ENCODE peak calls at places on chromosomes 13 and 19, in seven cellular contexts. R is right cardiac atrium, O is thoracic aorta, Z is heart left ventricle, E is tibial nerve, Q is IMR-90, S is pancreas. M is an unnamed sample. For H3K27me3, the result is how much of the 10 kb centered on the place peaks cover.

GRCh38 chr13:26628706-26629105 is 71.2 kb downstream of the WASF3 start:
- DNase-seq in R (no peak), O (no peak), Z (no peak), E (no peak), Q (peak), S (no peak), M (no peak)

GRCh38 chr13:103351035-103351828 is 285.0 kb upstream of the SLC10A2 start:
- DNase-seq in R (peak), O (no peak), Z (peak), E (no peak), Q (no peak), S (no peak), M (no peak)

GRCh38 chr19:15265849-15266248 is 33.6 kb upstream of the EPHX3 start:
- DNase-seq in R (peak), O (peak), Z (peak), E (peak), Q (peak), S (peak), M (peak)

GRCh38 chr19:1410789-1411188 is 3.4 kb downstream of the DAZAP1 start:
- DNase-seq in R (no peak), O (no peak), Z (peak), E (no peak), Q (no peak), S (no peak), M (no peak)

GRCh38 chr13:107251321-107251720 is 683.4 kb upstream of the ARGLU1 start:
- DNase-seq in R (no peak), O (no peak), Z (no peak), E (no peak), Q (peak), S (no peak), M (no peak)

GRCh38 chr13:31172001-31172400 is 10.3 kb upstream of the HSPH1 start:
- DNase-seq in R (no peak), O (no peak), Z (no peak), E (no peak), Q (peak), S (no peak), M (no peak)

GRCh38 chr13:24243311-24243710 is 66.1 kb upstream of the C1QTNF9 start:
- DNase-seq in R (no peak), O (no peak), Z (no peak), E (no peak), Q (no peak), S (no peak), M (no peak)

GRCh38 chr13:102729560-102730275 is 34.9 kb upstream of the METTL21C start:
- DNase-seq in R (no peak), O (no peak), Z (no peak), E (no peak), Q (peak), S (no peak), M (no peak)

GRCh38 chr13:62360609-62361008 is 945.0 kb upstream of the PCDH20 start:
- DNase-seq in R (no peak), O (no peak), Z (no peak), E (no peak), Q (no peak), S (no peak), M (no peak)

GRCh38 chr13:22014469-22014868 is 343.6 kb downstream of the FGF9 start:
- DNase-seq in R (no peak), O (no peak), Z (no peak), E (no peak), Q (no peak), S (no peak), M (no peak)

GRCh38 chr13:80577285-80577684 is 236.4 kb upstream of the SPRY2 start:
- DNase-seq in R (no peak), O (no peak), Z (no peak), E (no peak), Q (no peak), S (no peak), M (no peak)

GRCh38 chr13:98997738-98998641 is 20.1 kb upstream of the DOCK9 start:
- DNase-seq in R (no peak), O (no peak), Z (no peak), E (no peak), Q (no peak), S (no peak), M (no peak)

GRCh38 chr19:15195987-15196682 is 4.7 kb downstream of the NOTCH3 start:
- DNase-seq in R (no peak), O (no peak), Z (no peak), E (no peak), Q (no peak), S (peak), M (peak)

GRCh38 chr19:49746206-49746958 is 16.7 kb downstream of the TSKS start:
- DNase-seq in R (peak), O (no peak), Z (peak), E (no peak), Q (no peak), S (peak), M (no peak)

GRCh38 chr13:113756441-113757097 is 2.5 kb upstream of the TMEM255B start:
- DNase-seq in R (no peak), O (no peak), Z (no peak), E (no peak), Q (peak), S (no peak), M (no peak)

GRCh38 chr19:21850636-21851255 is 14.8 kb upstream of the ZNF43 start:
- DNase-seq in R (no peak), O (no peak), Z (no peak), E (no peak), Q (no peak), S (no peak), M (no peak)

GRCh38 chr19:10587022-10587838 is at the start of gene AP1M2:
- DNase-seq in R (no peak), O (no peak), Z (no peak), E (no peak), Q (no peak), S (peak), M (no peak)

DNA sequence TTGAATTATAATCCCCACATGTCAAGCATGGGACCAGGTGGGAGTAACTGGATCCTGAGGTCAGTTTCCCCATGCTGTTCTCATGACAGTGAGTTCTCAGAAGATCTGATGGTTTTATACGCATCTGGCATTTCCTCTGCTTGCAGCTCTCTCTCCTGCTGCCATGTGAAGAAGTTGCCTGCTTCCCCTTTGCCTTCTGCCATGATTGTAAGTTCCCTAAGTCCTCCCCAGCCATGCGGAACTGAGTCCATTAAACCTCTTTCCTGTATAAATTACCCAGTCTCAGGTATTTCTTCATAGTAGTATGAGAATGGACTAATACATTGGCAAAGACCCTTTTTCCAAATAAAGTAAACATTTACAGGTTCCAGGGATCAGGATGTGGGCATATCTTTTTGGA is 96.8 kb downstream of the TSHZ3 start:
- DNase-seq in R (no peak), O (no peak), Z (no peak), E (no peak), Q (no peak), S (no peak), M (no peak)
- H3K27me3 ChIP-seq in R (under half), O (under half), Z (under half), E (under half), Q (under half), S (under half), M (under half)

DNA sequence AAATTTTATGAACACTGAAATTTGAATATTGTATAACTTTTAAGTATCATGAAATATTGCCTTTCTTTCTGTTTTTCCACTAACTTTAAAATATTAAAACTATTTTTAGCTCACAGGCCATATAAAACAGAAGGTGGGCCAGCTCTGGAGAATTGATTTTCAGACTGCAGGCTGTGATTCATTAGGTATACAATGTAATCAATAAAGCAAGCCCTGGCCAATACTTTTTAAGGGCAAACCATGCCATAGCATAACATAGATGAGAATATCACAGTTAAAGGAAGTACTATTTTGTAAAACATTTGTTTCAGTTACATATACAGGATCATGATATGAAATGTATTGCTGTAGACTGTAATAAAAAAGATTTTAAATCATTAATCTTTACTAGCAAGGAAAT is 197.6 kb downstream of the MAB21L1 start:
- DNase-seq in R (no peak), O (no peak), Z (no peak), E (no peak), Q (no peak), S (no peak), M (no peak)
- H3K27me3 ChIP-seq in R (under half), O (under half), Z (under half), E (under half), Q (under half), S (under half), M (under half)

GRCh38 chr13:51113186-51113881 is 2.3 kb upstream of the C13orf42 start:
- DNase-seq in R (no peak), O (no peak), Z (no peak), E (no peak), Q (no peak), S (no peak), M (no peak)
- H3K27me3 ChIP-seq in R (under half), O (under half), Z (under half), E (under half), Q (under half), S (under half), M (under half)

GRCh38 chr13:78593652-78594494 is 9.5 kb downstream of the POU4F1 start:
- DNase-seq in R (no peak), O (no peak), Z (no peak), E (no peak), Q (no peak), S (no peak), M (no peak)

GRCh38 chr13:78595458-78595818 is 7.9 kb downstream of the POU4F1 start:
- DNase-seq in R (no peak), O (no peak), Z (no peak), E (no peak), Q (no peak), S (no peak), M (no peak)

GRCh38 chr13:78598382-78598781 is 5.0 kb downstream of the POU4F1 start:
- DNase-seq in R (no peak), O (no peak), Z (no peak), E (no peak), Q (no peak), S (no peak), M (no peak)

GRCh38 chr13:78596701-78597550 is 6.4 kb downstream of the POU4F1 start:
- DNase-seq in R (no peak), O (no peak), Z (no peak), E (no peak), Q (no peak), S (no peak), M (no peak)

GRCh38 chr13:78595819-78596700 is 7.3 kb downstream of the POU4F1 start:
- DNase-seq in R (no peak), O (no peak), Z (no peak), E (no peak), Q (no peak), S (peak), M (no peak)
- H3K27me3 ChIP-seq in R (under half), O (under half), Z (half or more), E (half or more), Q (half or more), S (under half), M (under half)

DNA sequence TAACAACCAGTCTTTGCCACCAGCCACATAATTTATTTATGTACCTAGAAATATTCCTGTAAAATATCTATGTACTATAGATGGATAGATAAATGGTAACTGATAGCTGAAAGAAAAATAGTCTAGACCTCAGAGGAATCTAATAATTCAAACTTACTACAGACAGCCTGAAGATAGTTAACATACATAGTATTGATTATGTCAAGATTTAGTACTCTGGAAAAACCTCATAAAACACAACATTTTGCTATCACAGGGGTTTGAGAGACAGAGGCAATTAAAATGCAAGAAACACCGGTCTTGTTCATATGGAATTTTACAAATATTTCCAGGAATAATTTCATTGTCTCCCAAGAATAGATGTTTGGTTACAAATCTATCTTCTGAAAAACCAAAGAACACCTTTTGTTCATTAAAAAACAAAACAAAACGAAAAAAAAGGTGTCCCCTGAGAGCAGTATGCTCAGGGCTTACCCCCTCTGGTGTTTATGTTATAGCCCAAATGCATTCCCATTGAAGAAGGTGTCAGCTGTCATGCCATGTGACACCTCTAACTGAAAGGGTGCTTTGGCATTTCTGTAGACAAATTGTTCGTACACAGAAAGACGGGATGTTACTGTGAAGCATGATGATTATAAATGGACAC is 507.6 kb downstream of the TBC1D4 start:
- DNase-seq in R (no peak), O (no peak), Z (no peak), E (no peak), Q (no peak), S (no peak), M (no peak)
- H3K27me3 ChIP-seq in R (under half), O (under half), Z (under half), E (under half), Q (under half), S (under half), M (under half)

DNA sequence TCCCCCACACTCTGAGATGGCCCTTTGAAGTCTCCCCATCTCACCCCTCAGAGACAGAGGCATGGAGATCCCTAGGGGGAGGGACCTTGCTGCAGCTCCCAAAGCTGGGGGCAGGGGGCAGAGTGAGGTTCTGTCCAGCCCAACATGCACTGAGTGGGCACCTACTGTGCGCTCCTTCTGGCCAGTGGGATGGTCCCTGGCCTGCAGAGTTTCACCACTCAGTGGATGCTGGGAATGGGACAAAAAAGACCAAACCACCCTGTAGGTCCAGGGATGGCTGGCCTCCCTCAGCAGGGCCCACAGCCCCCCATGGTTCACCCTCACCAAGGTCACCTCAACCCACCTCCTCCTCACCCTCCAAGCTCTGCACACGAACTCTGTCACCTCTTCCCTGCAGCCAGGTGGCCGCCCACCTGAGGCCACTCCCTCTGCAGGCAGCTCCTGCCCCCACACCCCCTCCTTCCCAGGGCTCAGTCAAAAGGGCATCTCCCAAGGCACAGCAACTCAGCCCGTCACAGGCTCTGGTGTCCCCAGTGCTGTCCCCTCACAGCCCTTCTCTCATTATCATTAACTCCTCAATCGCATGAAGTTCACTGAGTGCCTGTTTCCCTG is 16.1 kb downstream of the CEACAM21 start:
- DNase-seq in R (no peak), O (no peak), Z (no peak), E (no peak), Q (no peak), S (no peak), M (no peak)
- H3K27me3 ChIP-seq in R (under half), O (under half), Z (under half), E (under half), Q (under half), S (under half), M (under half)

DNA sequence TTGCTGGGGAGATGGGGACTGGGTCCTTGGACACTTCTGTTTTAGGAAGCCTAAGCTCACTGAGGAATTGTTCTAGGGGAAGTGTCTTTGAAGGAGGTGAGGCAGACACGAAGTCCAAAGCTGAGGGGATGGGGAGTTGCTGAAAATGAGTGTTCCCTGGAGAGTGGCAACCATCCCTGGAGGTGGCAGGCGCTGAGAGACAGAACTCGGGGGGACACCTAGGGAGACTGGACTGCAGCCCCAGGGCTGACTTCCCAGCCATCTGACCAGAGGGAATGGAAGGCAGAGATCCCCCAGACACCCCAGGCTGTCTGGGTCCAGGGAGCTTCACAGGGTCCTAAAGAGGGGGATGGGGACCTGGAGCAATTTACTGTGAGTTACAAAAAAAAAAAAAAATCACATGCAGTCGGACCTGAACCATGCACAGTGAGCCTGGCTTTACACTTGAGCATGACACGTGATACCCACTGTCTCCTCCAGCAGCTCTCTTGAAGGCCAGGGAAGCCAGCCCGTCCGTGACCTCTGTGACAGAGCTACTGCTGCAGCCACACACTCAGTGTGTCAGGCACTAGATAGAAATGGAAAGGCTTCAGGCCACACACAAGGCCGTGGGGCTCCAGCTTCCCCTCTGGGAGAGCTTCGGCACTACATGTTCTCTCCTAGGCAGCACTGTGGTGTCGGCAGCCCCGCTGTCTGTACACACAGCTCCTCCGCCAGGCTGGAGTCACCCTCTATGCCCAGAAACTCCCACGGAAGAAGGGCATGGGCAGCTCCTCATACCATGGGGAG is 77.1 kb upstream of the KCTD15 start:
- DNase-seq in R (no peak), O (no peak), Z (peak), E (no peak), Q (no peak), S (no peak), M (no peak)
- H3K27me3 ChIP-seq in R (under half), O (under half), Z (under half), E (under half), Q (under half), S (under half), M (under half)

GRCh38 chr19:17871878-17872250 is at the start of gene SLC5A5:
- DNase-seq in R (no peak), O (no peak), Z (no peak), E (no peak), Q (no peak), S (no peak), M (no peak)
- H3K27me3 ChIP-seq in R (under half), O (under half), Z (half or more), E (half or more), Q (half or more), S (under half), M (under half)